ENCODE peak calls at places on chromosomes 11 and 22, in nine cellular contexts. N is sigmoid colon, C is endothelial cell of umbilical vein, L is brain microvascular endothelial cell, A is mucosa of descending colon, S is left ventricle myocardium inferior, M is fibroblast of villous mesenchyme, F is heart left ventricle, X is astrocyte of the spinal cord. B is an unnamed sample.

GRCh38 chr11:74749965-74750296 is 1.3 kb downstream of the RNF169 start:
- DNase-seq in N (no peak), C (no peak), L (no peak), A (no peak), S (no peak), M (peak; percentile 22), F (no peak), X (no peak), B (no peak)

GRCh38 chr11:69126286-69126685 is 29.4 kb upstream of the SMIM38 start:
- DNase-seq in N (no peak), C (no peak), L (no peak), A (no peak), S (no peak), M (no peak), F (no peak), X (no peak), B (no peak)

GRCh38 chr11:73851046-73851764 is 25.4 kb downstream of the COA4 start:
- DNase-seq in N (no peak), C (no peak), L (no peak), A (no peak), S (no peak), M (no peak), F (no peak), X (no peak), B (no peak)

GRCh38 chr11:26194871-26195270 is 137.1 kb upstream of the ANO3 start:
- DNase-seq in N (no peak), C (no peak), L (peak; percentile 35), A (no peak), S (no peak), M (no peak), F (no peak), X (no peak), B (no peak)

GRCh38 chr11:2470495-2470894 is 25.7 kb downstream of the KCNQ1 start:
- DNase-seq in N (no peak), C (no peak), L (no peak), A (no peak), S (no peak), M (no peak), F (no peak), X (no peak), B (no peak)

GRCh38 chr11:2524446-2525165 is 79.8 kb downstream of the KCNQ1 start:
- DNase-seq in N (peak; percentile 54), C (no peak), L (no peak), A (peak; percentile 39), S (no peak), M (no peak), F (peak; percentile 12), X (no peak), B (peak; percentile 10)

GRCh38 chr11:121426476-121427454 is 25.3 kb upstream of the SORL1 start:
- DNase-seq in N (peak; percentile 67), C (no peak), L (no peak), A (peak; percentile 74), S (peak; percentile 57), M (no peak), F (peak; percentile 62), X (no peak), B (peak; percentile 62)

GRCh38 chr11:85680897-85681296 is 5.1 kb downstream of the CCDC89 start:
- DNase-seq in N (no peak), C (no peak), L (no peak), A (no peak), S (no peak), M (no peak), F (no peak), X (no peak), B (no peak)

GRCh38 chr11:130829801-130830562 is 86.3 kb downstream of the SNX19 start:
- DNase-seq in N (peak; percentile 90), C (no peak), L (no peak), A (peak; percentile 62), S (peak; percentile 78), M (no peak), F (peak; percentile 70), X (no peak), B (no peak)

GRCh38 chr11:130826572-130826971 is 89.7 kb downstream of the SNX19 start:
- DNase-seq in N (peak; percentile 72), C (no peak), L (no peak), A (no peak), S (no peak), M (no peak), F (no peak), X (no peak), B (no peak)

GRCh38 chr11:130825621-130826020 is 90.7 kb downstream of the SNX19 start:
- DNase-seq in N (no peak), C (no peak), L (no peak), A (no peak), S (no peak), M (peak; percentile 51), F (no peak), X (no peak), B (no peak)

GRCh38 chr11:130828741-130829140 is 87.5 kb downstream of the SNX19 start:
- DNase-seq in N (peak; percentile 73), C (no peak), L (no peak), A (no peak), S (peak; percentile 26), M (no peak), F (no peak), X (no peak), B (no peak)

GRCh38 chr11:130827697-130828377 is 88.4 kb downstream of the SNX19 start:
- DNase-seq in N (peak; percentile 80), C (peak; percentile 65), L (peak; percentile 85), A (peak; percentile 65), S (peak; percentile 65), M (peak; percentile 81), F (peak; percentile 72), X (peak; percentile 79), B (peak; percentile 42)
- TF ChIP-seq CTCF in N (peak; percentile 19), C (peak; percentile 41), L (peak; percentile 86), A (no peak), S (peak; percentile 72), M (peak; percentile 71), F (peak; percentile 60), X (peak; percentile 84), B (no peak)

GRCh38 chr22:42296381-42296853 is 26.0 kb upstream of the TCF20 start:
- DNase-seq in N (peak; percentile 75), C (no peak), L (no peak), A (no peak), S (peak; percentile 51), M (no peak), F (peak; percentile 62), X (no peak), B (no peak)
- TF ChIP-seq CTCF in N (no peak), C (no peak), L (peak; percentile 40), A (no peak), S (no peak), M (no peak), F (no peak), X (peak; percentile 22), B (no peak)

GRCh38 chr11:79493555-79494171 is 52.8 kb upstream of the TENM4 start:
- DNase-seq in N (peak; percentile 82), C (peak; percentile 40), L (peak; percentile 63), A (peak; percentile 53), S (peak; percentile 59), M (peak; percentile 54), F (peak; percentile 62), X (peak; percentile 70), B (peak; percentile 91)
- TF ChIP-seq CTCF in N (no peak), C (peak; percentile 64), L (peak; percentile 98), A (peak; percentile 73), S (peak; percentile 89), M (peak; percentile 88), F (peak; percentile 89), X (peak; percentile 98), B (peak; percentile 95)

DNA sequence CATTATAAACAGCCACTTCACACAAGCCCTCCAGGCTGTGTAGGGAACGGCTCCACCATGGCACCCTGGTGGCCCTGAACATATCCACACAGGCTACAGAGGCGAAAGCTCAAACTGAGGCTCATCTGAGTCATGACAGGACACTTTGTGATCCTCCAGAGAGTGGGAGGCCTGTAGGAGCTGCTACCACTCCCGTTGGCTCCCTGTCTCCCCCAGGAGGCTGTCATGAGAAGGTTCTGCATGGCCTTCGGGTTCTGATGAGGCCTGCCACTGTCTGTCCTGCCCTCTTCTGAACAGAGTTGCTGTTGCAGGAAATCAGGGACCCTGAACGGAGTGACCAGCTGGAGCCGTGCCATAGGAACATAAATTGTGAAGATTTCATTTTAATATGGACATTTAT is 23.8 kb upstream of the ALDH3B2 start:
- DNase-seq in N (no peak), C (no peak), L (peak; percentile 3), A (no peak), S (no peak), M (no peak), F (no peak), X (no peak), B (no peak)
- TF ChIP-seq CTCF in N (no peak), C (no peak), L (peak; percentile 53), A (no peak), S (no peak), M (peak; percentile 7), F (no peak), X (peak; percentile 16), B (no peak)

GRCh38 chr11:90310210-90310609 is 87.4 kb upstream of the CHORDC1 start:
- DNase-seq in N (no peak), C (no peak), L (no peak), A (no peak), S (no peak), M (no peak), F (no peak), X (no peak), B (no peak)
- TF ChIP-seq CTCF in N (no peak), C (no peak), L (no peak), A (no peak), S (peak; percentile 22), M (no peak), F (no peak), X (no peak), B (no peak)